ENCODE peak calls at places on chromosomes 6 and 20, in five cellular contexts. G, M, P, S and C are unnamed samples.

GRCh38 chr6:25601797-25602679 is 50.0 kb upstream of the SCGN start:
- DNase-seq in G (peak; percentile 14), M (peak; percentile 61), P (peak; percentile 9), S (peak; percentile 85), C (peak; percentile 87)

GRCh38 chr6:149484733-149485700 is at the start of gene ZC3H12D:
- DNase-seq in G (no peak), M (peak; percentile 68), P (no peak), S (peak; percentile 87), C (peak; percentile 34)

GRCh38 chr6:90297124-90297865 is 652 bp upstream of the BACH2 start:
- DNase-seq in G (no peak), M (no peak), P (no peak), S (peak; percentile 33), C (no peak)

GRCh38 chr6:8557019-8557748 is 121.8 kb upstream of the SLC35B3 start:
- DNase-seq in G (no peak), M (no peak), P (no peak), S (peak; percentile 46), C (peak; percentile 41)

GRCh38 chr6:89387516-89388222 is 24.4 kb downstream of the RRAGD start:
- DNase-seq in G (no peak), M (no peak), P (no peak), S (no peak), C (no peak)

GRCh38 chr6:7314414-7314813 is 1.4 kb upstream of the SSR1 start:
- DNase-seq in G (no peak), M (no peak), P (no peak), S (no peak), C (no peak)

GRCh38 chr20:37095108-37095608 is 639 bp downstream of the RBL1 start:
- DNase-seq in G (peak; percentile 30), M (peak; percentile 68), P (no peak), S (peak; percentile 60), C (peak; percentile 72)

GRCh38 chr6:32566957-32567356 is 22.7 kb downstream of the HLA-DRB1 start:
- DNase-seq in G (no peak), M (no peak), P (no peak), S (no peak), C (no peak)

GRCh38 chr20:7207186-7207585 is 439.7 kb downstream of the BMP2 start:
- DNase-seq in G (no peak), M (no peak), P (no peak), S (no peak), C (no peak)